ENCODE peak calls at places on chromosome 9, in nine cellular contexts. K is fibroblast of pulmonary artery, Y is neural crest cell, Z is tibial artery, N is retinal pigment epithelial cell, Q is GM10248, F is A549, O is IMR-90, A is AG04450. U is an unnamed sample.

GRCh38 chr9:125043631-125044030 is 99.7 kb downstream of the SCAI start:
- DNase-seq in Y (no peak), O (no peak), F (no peak), Z (no peak), K (no peak), Q (no peak), A (no peak), N (no peak), U (no peak)

GRCh38 chr9:21590058-21590996 is 108.2 kb upstream of the IFNE start:
- DNase-seq in N (no peak), Y (no peak), Q (no peak), F (no peak), O (peak), A (no peak), Z (no peak), K (no peak), U (no peak)

GRCh38 chr9:19934301-19934868 is 145.5 kb upstream of the SLC24A2 start:
- DNase-seq in Q (no peak), Y (no peak), F (peak), Z (peak), O (peak), K (peak), A (no peak), N (no peak), U (no peak)

GRCh38 chr9:111597852-111598729 is 1.4 kb downstream of the PTGR1 start:
- DNase-seq in A (no peak), Q (peak), K (peak), Z (peak), F (peak), N (no peak), O (peak), Y (peak), U (peak)

GRCh38 chr9:80401243-80401642 is 829.5 kb downstream of the TLE4 start:
- DNase-seq in O (no peak), K (no peak), A (no peak), Q (no peak), Y (no peak), Z (no peak), N (no peak), F (no peak), U (no peak)

GRCh38 chr9:35738186-35738585 is 5.7 kb downstream of the CREB3 start:
- DNase-seq in A (no peak), K (no peak), Y (no peak), Z (no peak), Q (no peak), F (no peak), N (no peak), O (no peak), U (no peak)

GRCh38 chr9:123281659-123282342 is 13.4 kb upstream of the STRBP start:
- DNase-seq in Y (no peak), F (no peak), Q (no peak), N (no peak), O (no peak), A (no peak), K (no peak), Z (no peak), U (no peak)

GRCh38 chr9:99931155-99931840 is 24.8 kb downstream of the STX17 start:
- DNase-seq in Z (no peak), Y (no peak), O (peak), Q (no peak), N (no peak), F (no peak), A (no peak), K (peak), U (no peak)

GRCh38 chr9:115437418-115437817 is 319.5 kb upstream of the TNC start:
- DNase-seq in F (no peak), A (no peak), O (no peak), Z (no peak), Y (no peak), N (no peak), K (no peak), Q (no peak), U (no peak)

GRCh38 chr9:8779478-8779877 is 979.9 kb upstream of the DMAC1 start:
- DNase-seq in A (no peak), N (no peak), O (no peak), K (no peak), Y (no peak), F (no peak), Q (no peak), Z (no peak), U (no peak)

GRCh38 chr9:76232861-76233499 is 161.2 kb downstream of the RFK start:
- DNase-seq in O (no peak), F (no peak), N (no peak), Y (no peak), Z (no peak), Q (no peak), K (no peak), A (no peak), U (no peak)

GRCh38 chr9:88988796-88989641 is 2.2 kb upstream of the S1PR3 start:
- DNase-seq in Z (peak), Q (no peak), K (peak), N (no peak), F (no peak), A (no peak), O (peak), Y (no peak), U (no peak)

GRCh38 chr9:13431137-13431536 is 151.6 kb upstream of the MPDZ start:
- DNase-seq in Z (no peak), A (no peak), K (no peak), F (no peak), Q (no peak), Y (no peak), N (no peak), O (no peak), U (no peak)

GRCh38 chr9:87673446-87674109 is 52.3 kb upstream of the CTSL start:
- DNase-seq in Q (no peak), Z (no peak), F (no peak), N (no peak), O (no peak), K (no peak), A (no peak), Y (no peak), U (no peak)

GRCh38 chr9:969310-969692 is 7.2 kb upstream of the DMRT3 start:
- DNase-seq in A (no peak), K (no peak), F (no peak), Q (no peak), N (no peak), Z (no peak), Y (no peak), O (no peak), U (no peak)

GRCh38 chr9:133935328-133936040 is 56.6 kb downstream of the VAV2 start:
- DNase-seq in Y (no peak), F (no peak), Z (peak), Q (no peak), N (no peak), A (peak), O (peak), K (peak), U (no peak)

GRCh38 chr9:33223696-33224095 is 16.3 kb upstream of the SPINK4 start:
- DNase-seq in K (peak), A (no peak), Z (no peak), F (no peak), Q (no peak), Y (no peak), O (no peak), N (no peak), U (no peak)

GRCh38 chr9:88090151-88090581 is 48.1 kb downstream of the SPATA31C2 start:
- DNase-seq in Y (no peak), O (peak), K (peak), A (no peak), Z (peak), N (no peak), Q (no peak), F (no peak), U (no peak)

GRCh38 chr9:114782586-114782985 is 23.3 kb downstream of the TNFSF15 start:
- DNase-seq in Y (no peak), A (no peak), O (no peak), Z (no peak), N (no peak), K (no peak), Q (no peak), F (no peak), U (no peak)

GRCh38 chr9:68416891-68417570 is 60.6 kb downstream of the PGM5 start:
- DNase-seq in Q (peak), Y (no peak), Z (no peak), F (peak), N (no peak), A (no peak), K (no peak), O (no peak), U (no peak)

GRCh38 chr9:132670359-132670815 is at the start of gene GTF3C4:
- DNase-seq in Q (peak), Z (peak), O (peak), N (no peak), Y (peak), F (peak), K (peak), A (peak), U (peak)

GRCh38 chr9:70403618-70404025 is 10.8 kb downstream of the KLF9 start:
- DNase-seq in Q (no peak), F (no peak), A (no peak), K (no peak), O (peak), Z (no peak), N (no peak), Y (no peak), U (no peak)

GRCh38 chr9:78121488-78121887 is 89.9 kb upstream of the GNAQ start:
- DNase-seq in O (peak), Y (peak), N (no peak), A (peak), Q (no peak), K (peak), Z (peak), F (peak), U (no peak)

GRCh38 chr9:21505425-21506179 is 23.5 kb upstream of the IFNE start:
- DNase-seq in K (no peak), A (no peak), N (no peak), F (no peak), Y (no peak), Q (no peak), O (peak), Z (no peak), U (no peak)

GRCh38 chr9:24342457-24342856 is 203.2 kb downstream of the IZUMO3 start:
- DNase-seq in A (no peak), Y (no peak), Q (no peak), N (no peak), O (no peak), K (no peak), Z (no peak), F (no peak), U (no peak)

GRCh38 chr9:29830815-29831214 is 2257.5 kb upstream of the C9orf72 start:
- DNase-seq in A (no peak), Q (no peak), O (no peak), F (peak), Z (no peak), N (peak), Y (peak), K (peak), U (no peak)

GRCh38 chr9:21574261-21574660 is 92.1 kb upstream of the IFNE start:
- DNase-seq in A (no peak), Z (no peak), K (no peak), O (no peak), N (no peak), Q (no peak), Y (no peak), F (no peak), U (no peak)

GRCh38 chr9:109926321-109926959 is 146.4 kb downstream of the PALM2AKAP2 start:
- DNase-seq in N (no peak), F (no peak), O (no peak), A (no peak), Q (peak), Y (no peak), Z (peak), K (no peak), U (no peak)

GRCh38 chr9:137339045-137339444 is 37.0 kb upstream of the NRARP start:
- DNase-seq in K (peak), O (peak), N (no peak), Z (no peak), Q (no peak), F (no peak), Y (no peak), A (no peak), U (no peak)
- TF ChIP-seq CTCF in K (no peak), O (no peak), N (no peak), Z (no peak), Q (no peak), F (no peak), Y (no peak), A (no peak), U (no peak)

DNA sequence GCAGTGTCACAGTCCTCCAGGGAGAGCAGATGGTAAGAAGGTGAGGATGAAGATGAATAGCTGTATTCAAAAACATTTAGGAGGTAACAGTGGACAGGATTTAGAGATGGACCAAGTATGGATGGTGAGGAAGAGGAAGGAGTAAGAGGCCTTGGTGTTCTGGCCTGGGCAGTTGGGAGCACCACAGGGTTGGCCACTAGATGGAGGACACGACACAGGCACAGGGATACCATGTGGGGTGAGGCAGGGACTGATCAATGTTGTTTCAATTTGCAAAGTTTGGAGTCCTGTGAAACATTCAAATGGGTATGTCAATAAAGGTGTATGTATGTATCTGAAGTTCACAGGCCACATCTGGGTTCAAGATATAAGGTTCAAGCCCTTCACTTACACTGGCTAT is 141.1 kb upstream of the RASEF start:
- DNase-seq in Z (no peak), F (no peak), A (no peak), Y (no peak), K (peak), O (no peak), N (no peak), Q (no peak), U (no peak)
- TF ChIP-seq CTCF in Z (no peak), F (peak), A (no peak), Y (no peak), K (peak), O (no peak), N (no peak), Q (no peak), U (no peak)

GRCh38 chr9:94002316-94003140 is 47.4 kb upstream of the BARX1 start:
- DNase-seq in Q (peak), A (peak), O (peak), K (peak), F (peak), Y (peak), Z (no peak), N (no peak), U (no peak)
- TF ChIP-seq CTCF in Q (peak), A (peak), O (peak), K (peak), F (peak), Y (peak), Z (peak), N (peak), U (peak)

DNA sequence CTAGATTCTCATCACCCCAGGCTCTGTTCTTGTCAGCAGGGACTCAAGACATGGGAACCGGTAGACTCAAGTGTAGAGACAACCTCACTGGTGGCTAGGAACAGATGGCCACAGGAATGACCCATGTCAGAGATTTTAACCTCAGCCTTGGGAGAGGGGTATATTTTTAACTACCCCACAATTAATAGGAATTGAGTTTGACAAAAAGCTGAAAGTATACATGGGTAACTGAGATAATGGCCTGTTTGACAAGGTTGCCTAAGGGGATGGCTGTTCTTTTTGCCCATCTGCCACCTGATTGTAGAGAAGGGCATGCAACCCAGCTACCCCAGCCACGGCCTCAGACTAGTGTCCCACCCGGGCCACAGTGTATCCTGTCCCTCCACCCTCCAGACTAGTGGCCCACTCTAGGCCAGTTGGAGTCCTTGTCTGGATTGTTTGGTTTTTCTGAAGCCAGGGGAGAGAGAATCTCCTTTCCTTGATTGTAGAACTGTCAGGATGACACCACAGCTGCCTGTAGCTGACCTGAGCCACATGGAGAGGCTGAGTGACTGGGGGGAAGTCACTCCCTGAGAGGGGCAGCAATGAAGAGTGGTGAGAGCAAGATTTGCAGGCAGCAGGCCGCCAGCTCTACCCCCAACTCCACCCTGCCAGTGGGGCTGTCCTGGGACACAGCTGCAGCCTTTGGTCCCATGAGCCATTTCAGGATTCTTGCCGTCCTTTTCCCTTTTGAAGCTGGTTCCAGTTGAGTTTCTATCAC is 14.6 kb upstream of the ANGPTL2 start:
- DNase-seq in F (no peak), K (no peak), Q (no peak), O (no peak), N (no peak), Z (no peak), A (no peak), Y (no peak), U (no peak)
- TF ChIP-seq CTCF in F (no peak), K (no peak), Q (no peak), O (no peak), N (no peak), Z (no peak), A (no peak), Y (no peak), U (no peak)